ENCODE peak calls at places on chromosomes 7 and 10, in six cellular contexts. J, S, E, I, N and O are unnamed samples.

GRCh38 chr7:29327455-29327854 is 132.9 kb downstream of the CHN2 start:
- DNase-seq in J (no peak), N (no peak), I (no peak), E (no peak), S (peak), O (no peak)

GRCh38 chr7:94922457-94922856 is 15.1 kb downstream of the PPP1R9A start:
- DNase-seq in N (no peak), J (no peak), I (no peak), S (no peak), E (no peak), O (no peak)

GRCh38 chr10:5561704-5562645 is 37.2 kb downstream of the CALML3 start:
- DNase-seq in E (no peak), N (no peak), S (no peak), I (no peak), J (no peak), O (no peak)

GRCh38 chr10:34031410-34031809 is 696.9 kb upstream of the NRP1 start:
- DNase-seq in I (no peak), J (no peak), S (no peak), E (no peak), N (no peak), O (no peak)

GRCh38 chr10:22325272-22325947 is 4.5 kb downstream of the BMI1 start:
- DNase-seq in E (peak), S (peak), N (peak), J (peak), I (peak), O (peak)

GRCh38 chr10:126921974-126922525 is 16.8 kb downstream of the DOCK1 start:
- DNase-seq in J (no peak), I (no peak), N (no peak), S (no peak), E (no peak), O (no peak)

GRCh38 chr10:120514035-120514620 is 57.1 kb downstream of the PLPP4 start:
- DNase-seq in J (peak), N (peak), I (peak), S (peak), E (peak), O (peak)

GRCh38 chr10:86263209-86263608 is 103.4 kb downstream of the GRID1 start:
- DNase-seq in E (peak), J (no peak), N (no peak), I (no peak), S (no peak), O (no peak)

GRCh38 chr10:70803768-70804423 is 11.9 kb upstream of the SGPL1 start:
- DNase-seq in I (no peak), E (no peak), S (no peak), J (no peak), N (no peak), O (no peak)

GRCh38 chr7:148623586-148624282 is 33.2 kb downstream of the C7orf33 start:
- DNase-seq in N (no peak), E (no peak), I (no peak), S (no peak), J (no peak), O (no peak)

GRCh38 chr10:110151467-110151866 is 55.9 kb upstream of the MXI1 start:
- DNase-seq in N (peak), J (peak), E (no peak), S (no peak), I (peak), O (no peak)

GRCh38 chr10:104329754-104330153 is 8.5 kb downstream of the ITPRIP start:
- DNase-seq in E (no peak), S (no peak), J (no peak), I (no peak), N (no peak), O (no peak)

GRCh38 chr10:7153750-7154149 is 257.1 kb downstream of the SFMBT2 start:
- DNase-seq in I (no peak), J (no peak), N (no peak), E (no peak), S (no peak), O (no peak)

GRCh38 chr7:131480384-131481315 is 75.8 kb downstream of the PODXL start:
- DNase-seq in S (peak), E (no peak), J (no peak), N (no peak), I (no peak), O (no peak)

GRCh38 chr7:38858281-38858884 is 50.6 kb downstream of the VPS41 start:
- DNase-seq in J (no peak), I (peak), E (no peak), N (no peak), S (no peak), O (no peak)

GRCh38 chr7:23696916-23697441 is 13.0 kb upstream of the STK31 start:
- DNase-seq in I (peak), E (peak), J (peak), S (peak), N (peak), O (peak)

GRCh38 chr10:71229726-71230655 is 17.6 kb downstream of the UNC5B start:
- DNase-seq in I (no peak), E (no peak), N (no peak), J (no peak), S (no peak), O (no peak)

GRCh38 chr7:34451923-34452322 is 206.1 kb upstream of the NPSR1 start:
- DNase-seq in N (no peak), E (no peak), J (no peak), S (no peak), I (peak), O (no peak)

GRCh38 chr7:103727982-103728610 is 261.4 kb downstream of the RELN start:
- DNase-seq in E (no peak), J (no peak), N (no peak), S (no peak), I (no peak), O (no peak)

GRCh38 chr7:141073641-141074161 is at the start of gene TMEM178B:
- DNase-seq in N (no peak), E (peak), I (peak), S (peak), J (peak), O (no peak)

GRCh38 chr7:141072548-141073172 is 1.2 kb upstream of the TMEM178B start:
- DNase-seq in N (no peak), E (peak), I (peak), S (peak), J (peak), O (no peak)

GRCh38 chr7:141073173-141073640 is 657 bp upstream of the TMEM178B start:
- DNase-seq in N (no peak), J (peak), I (peak), E (peak), S (peak), O (no peak)

GRCh38 chr7:141071260-141071854 is 2.5 kb upstream of the TMEM178B start:
- DNase-seq in N (peak), E (peak), S (peak), J (peak), I (peak), O (peak)

DNA sequence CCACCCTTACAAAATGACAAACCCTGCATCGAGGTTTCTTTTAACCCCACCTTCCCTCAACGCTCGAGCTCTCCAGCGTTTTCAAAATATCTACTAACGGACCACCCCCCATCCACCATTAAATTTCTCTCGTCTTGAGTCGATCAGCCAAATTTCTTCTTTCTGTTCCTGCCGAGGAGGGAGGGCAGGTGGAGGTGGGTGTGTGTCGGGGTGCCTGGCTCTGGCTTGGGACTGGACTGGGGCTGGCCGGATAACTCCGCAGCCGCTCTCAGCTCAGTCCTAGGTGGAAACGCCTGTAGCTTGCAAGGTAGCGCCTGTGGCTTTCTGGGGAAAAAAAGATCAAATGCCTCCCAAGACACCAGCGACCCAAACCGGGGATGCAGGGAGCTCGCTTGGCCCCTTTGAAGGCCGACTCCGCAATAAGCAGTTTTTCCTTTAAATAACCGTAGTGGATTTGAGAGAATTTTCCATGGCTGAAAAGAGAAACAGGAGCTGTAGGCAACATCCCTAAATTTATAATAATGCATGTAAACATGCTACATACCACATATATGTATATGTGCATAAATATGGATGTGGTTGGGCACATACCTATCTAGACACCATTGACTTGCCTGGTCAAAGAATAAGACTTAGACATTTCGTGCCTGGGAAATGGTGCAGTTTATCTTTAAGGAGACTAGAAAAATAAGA is 1.9 kb upstream of the TMEM178B start:
- DNase-seq in I (no peak), J (peak), S (no peak), E (peak), N (no peak), O (no peak)
- TF ChIP-seq EZH2 in I (no peak), J (peak), S (no peak), E (no peak), N (no peak), O (no peak)

GRCh38 chr10:133325761-133326463 is 10.8 kb downstream of the CALY start:
- DNase-seq in J (peak), I (no peak), N (no peak), S (no peak), E (peak), O (no peak)
- TF ChIP-seq EZH2 in J (peak), I (peak), N (no peak), S (peak), E (peak), O (no peak)

DNA sequence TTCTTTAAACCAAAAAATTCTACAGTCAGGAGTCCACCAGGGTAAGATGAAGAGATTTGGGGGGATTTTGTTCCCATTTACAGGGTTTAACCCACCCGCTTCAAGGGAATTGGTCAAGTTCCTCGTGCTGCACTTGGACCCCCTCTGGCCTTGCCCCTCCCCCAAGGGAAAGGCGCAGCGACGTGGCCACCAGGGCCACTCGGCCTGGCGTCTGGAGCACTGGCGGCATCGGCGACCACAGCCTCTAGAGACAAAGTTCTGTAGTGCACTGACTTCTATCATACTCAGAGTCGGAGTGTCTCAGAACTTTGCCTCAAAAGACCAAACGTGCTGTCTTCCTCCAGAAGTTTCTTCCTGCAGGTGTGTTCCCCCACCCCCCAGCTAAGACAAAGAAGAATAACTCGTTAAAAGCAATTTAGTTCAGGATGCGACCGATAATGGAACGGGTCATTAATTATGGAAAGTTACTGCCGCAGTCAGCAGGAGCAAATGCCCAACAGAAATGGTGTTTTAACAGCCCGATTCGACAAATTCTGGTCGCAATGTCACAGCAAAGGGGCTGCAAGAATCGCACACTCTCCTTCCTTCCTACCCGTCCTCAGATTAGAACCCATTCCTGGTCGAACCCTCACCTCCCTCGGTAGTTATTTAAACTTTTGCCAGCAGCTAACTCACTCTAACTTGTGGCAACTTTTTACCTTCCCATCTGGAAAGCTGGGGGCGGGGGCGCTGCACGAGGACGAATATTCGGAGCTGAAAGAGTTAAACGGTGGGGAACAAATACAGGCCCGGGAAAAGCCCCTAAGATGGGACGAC is 202.1 kb upstream of the NFE2L3 start:
- DNase-seq in S (no peak), I (peak), N (peak), J (peak), E (peak), O (no peak)
- TF ChIP-seq EZH2 in S (no peak), I (no peak), N (no peak), J (peak), E (no peak), O (no peak)

GRCh38 chr7:76281006-76281705 is 21.3 kb upstream of the HSPB1 start:
- DNase-seq in I (no peak), S (no peak), J (peak), E (no peak), N (peak), O (no peak)
- TF ChIP-seq EZH2 in I (peak), S (peak), J (peak), E (peak), N (no peak), O (no peak)